ENCODE peak calls at places on chromosome 11, in six cellular contexts. G is hippocampal formation, A is NCI-H226, F is amygdala, L is T1000, T is T-helper 1 cell. N is an unnamed sample.

GRCh38 chr11:116255234-116255953 is 517.4 kb downstream of the BUD13 start:
- DNase-seq in G (no peak), A (no peak), F (no peak), L (no peak), T (no peak), N (no peak)

GRCh38 chr11:130915556-130916237 is 582 bp downstream of the SNX19 start:
- DNase-seq in G (no peak), A (no peak), F (no peak), L (no peak), T (no peak), N (no peak)

GRCh38 chr11:790721-791564 is 1.1 kb upstream of the CEND1 start:
- DNase-seq in G (no peak), A (peak), F (no peak), L (peak), T (no peak), N (no peak)

GRCh38 chr11:22778642-22779041 is 51.0 kb downstream of the SVIP start:
- DNase-seq in G (peak), A (no peak), F (no peak), L (no peak), T (no peak), N (no peak)

GRCh38 chr11:127789887-127790286 is 789.3 kb upstream of the KIRREL3 start:
- DNase-seq in G (no peak), A (no peak), F (no peak), L (no peak), T (no peak), N (no peak)

GRCh38 chr11:122170815-122171475 is 54.9 kb upstream of the BLID start:
- DNase-seq in G (no peak), A (peak), F (no peak), L (no peak), T (no peak), N (no peak)

GRCh38 chr11:83156150-83156995 is 558 bp upstream of the PCF11 start:
- DNase-seq in G (peak), A (peak), F (peak), L (peak), T (peak), N (peak)

GRCh38 chr11:70415176-70415575 is 16.8 kb downstream of the CTTN start:
- DNase-seq in G (no peak), A (peak), F (no peak), L (peak), T (no peak), N (no peak)

GRCh38 chr11:132715041-132715440 is 817.3 kb downstream of the OPCML start:
- DNase-seq in G (no peak), A (no peak), F (no peak), L (no peak), T (no peak), N (no peak)

GRCh38 chr11:130514316-130514715 is 65.9 kb downstream of the ADAMTS15 start:
- DNase-seq in G (no peak), A (peak), F (no peak), L (no peak), T (no peak), N (no peak)

GRCh38 chr11:64449381-64450167 is 90.6 kb downstream of the RPS6KA4 start:
- DNase-seq in G (no peak), A (peak), F (peak), L (peak), T (peak), N (peak)

GRCh38 chr11:17263803-17264202 is 12.7 kb upstream of the NUCB2 start:
- DNase-seq in G (no peak), A (peak), F (no peak), L (no peak), T (no peak), N (no peak)

GRCh38 chr11:61082161-61082870 is 20.0 kb upstream of the CD5 start:
- DNase-seq in G (no peak), A (peak), F (no peak), L (no peak), T (no peak), N (no peak)

GRCh38 chr11:119791701-119792151 is 62.7 kb upstream of the NECTIN1 start:
- DNase-seq in G (no peak), A (no peak), F (no peak), L (no peak), T (no peak), N (no peak)

GRCh38 chr11:1348146-1348545 is 38.7 kb upstream of the TOLLIP start:
- DNase-seq in G (no peak), A (no peak), F (no peak), L (no peak), T (no peak), N (no peak)

GRCh38 chr11:10017050-10017449 is 277.0 kb downstream of the SBF2 start:
- DNase-seq in G (no peak), A (no peak), F (no peak), L (no peak), T (no peak), N (no peak)

GRCh38 chr11:17762309-17762974 is 27.9 kb downstream of the KCNC1 start:
- DNase-seq in G (no peak), A (no peak), F (no peak), L (no peak), T (no peak), N (no peak)

GRCh38 chr11:36509265-36509664 is 807 bp downstream of the TRAF6 start:
- DNase-seq in G (no peak), A (no peak), F (no peak), L (no peak), T (no peak), N (no peak)

GRCh38 chr11:1307163-1307870 is 2.1 kb downstream of the TOLLIP start:
- DNase-seq in G (no peak), A (no peak), F (no peak), L (no peak), T (no peak), N (no peak)

GRCh38 chr11:45459501-45459900 is 173.4 kb upstream of the SYT13 start:
- DNase-seq in G (no peak), A (no peak), F (no peak), L (no peak), T (no peak), N (no peak)

N was measured in stomach.